ENCODE peak calls at places on chromosomes 2 and 18, in six cellular contexts. Z is mesenchymal stem cell, R is IMR-90, B is neuronal stem cell, H is H1, T is trophoblast cell. P is an unnamed sample. For H3K9me3, the result is how much of the 10 kb centered on the place peaks cover.

GRCh38 chr2:159722580-159722979 is 10.3 kb downstream of the MARCHF7 start:
- DNase-seq in Z (no peak), R (no peak), B (no peak), H (no peak), T (no peak), P (no peak)

GRCh38 chr2:121150713-121151112 is 134.3 kb downstream of the TFCP2L1 start:
- DNase-seq in Z (no peak), R (no peak), B (no peak), H (no peak), T (no peak), P (no peak)

GRCh38 chr18:59033361-59033760 is 106.3 kb upstream of the SEC11C start:
- DNase-seq in Z (peak), R (peak), B (no peak), H (peak), T (peak), P (no peak)

GRCh38 chr18:48777026-48777736 is 173.6 kb downstream of the SMAD7 start:
- DNase-seq in Z (peak), R (peak), B (peak), H (peak), T (peak), P (peak)

GRCh38 chr2:189702071-189702470 is 27.6 kb downstream of the ANKAR start:
- DNase-seq in Z (peak), R (no peak), B (no peak), H (no peak), T (no peak), P (no peak)

GRCh38 chr2:25788457-25788856 is 89.8 kb downstream of the ASXL2 start:
- DNase-seq in Z (no peak), R (no peak), B (no peak), H (no peak), T (no peak), P (no peak)

GRCh38 chr2:99975386-99975785 is 167.0 kb downstream of the AFF3 start:
- DNase-seq in Z (peak), R (peak), B (no peak), H (no peak), T (no peak), P (no peak)

GRCh38 chr2:69278366-69278765 is 108.7 kb downstream of the GFPT1 start:
- DNase-seq in Z (peak), R (peak), B (no peak), H (no peak), T (no peak), P (no peak)

GRCh38 chr2:74181739-74182138 is 3.1 kb upstream of the MOB1A start:
- DNase-seq in Z (no peak), R (no peak), B (no peak), H (no peak), T (no peak), P (no peak)
- H3K23ac ChIP-seq in Z (no peak), R (peak), B (no peak), H (no peak), T (no peak), P (no peak)

DNA sequence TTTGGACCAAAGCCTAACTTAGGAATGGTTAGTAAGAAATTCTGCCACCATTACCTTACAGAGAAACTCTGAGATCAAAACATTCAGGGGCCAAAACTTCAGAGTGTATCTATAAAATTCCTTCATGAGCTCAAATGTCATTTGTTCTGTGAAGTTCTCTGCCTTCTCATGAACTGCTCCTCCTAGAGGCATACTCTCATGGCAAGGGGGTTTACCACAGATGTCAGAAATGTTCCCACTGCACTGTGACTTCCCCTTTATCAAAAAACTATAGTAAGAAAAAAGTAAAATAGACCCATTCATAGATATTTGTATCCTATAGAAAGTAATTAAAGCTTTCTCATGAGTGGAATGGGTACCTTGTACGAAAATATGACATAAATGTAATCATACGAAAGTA is 68.5 kb downstream of the USP40 start:
- DNase-seq in Z (no peak), R (no peak), B (no peak), H (no peak), T (no peak), P (no peak)
- H3K9me3 ChIP-seq in Z (under half), R (under half), B (under half), H (under half), T (under half), P (under half)

DNA sequence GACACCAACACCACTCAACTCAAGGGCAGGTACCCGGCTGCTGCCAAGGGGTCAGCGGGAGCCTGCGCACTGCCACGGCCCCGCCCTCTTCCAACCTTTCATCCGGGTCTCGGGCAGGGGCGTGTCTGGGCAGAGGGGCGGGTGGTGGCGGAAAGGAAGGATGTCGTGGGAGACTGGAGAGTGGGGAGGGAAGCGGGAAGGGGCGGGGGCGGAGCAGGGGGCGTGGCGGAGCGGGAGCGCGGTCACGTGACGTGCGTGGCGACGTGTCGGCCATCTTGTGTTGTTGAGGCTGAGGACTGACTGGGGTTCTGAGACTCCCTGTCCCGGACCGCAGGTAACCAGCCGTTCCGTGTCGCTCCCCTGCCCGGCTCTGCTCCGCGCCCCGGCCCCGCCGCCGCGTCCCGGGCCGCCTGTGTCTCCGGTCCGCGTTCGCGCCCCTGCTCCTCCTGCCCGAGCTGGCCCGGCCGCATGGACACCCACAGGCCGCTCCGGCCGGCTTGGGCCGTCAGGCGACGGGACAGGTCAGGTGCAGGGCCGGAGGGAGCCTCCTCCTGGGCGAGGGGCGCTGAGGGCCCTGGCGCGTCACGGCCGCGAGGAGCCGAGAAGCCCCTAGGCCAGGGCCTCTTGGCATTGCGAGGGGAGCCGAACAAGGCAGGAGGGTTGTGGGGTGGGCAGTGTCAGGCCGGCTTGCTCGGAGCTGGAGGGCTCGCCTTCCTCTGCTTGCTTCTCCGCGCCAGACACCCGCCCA is at the start of gene GIGYF2:
- DNase-seq in Z (peak), R (peak), B (peak), H (peak), T (peak), P (peak)
- H3K23ac ChIP-seq in Z (no peak), R (peak), B (peak), H (no peak), T (no peak), P (no peak)

GRCh38 chr18:56196495-56197225 is 441.7 kb downstream of the TXNL1 start:
- DNase-seq in Z (no peak), R (peak), B (no peak), H (no peak), T (no peak), P (no peak)

GRCh38 chr18:56199580-56200320 is 438.6 kb downstream of the TXNL1 start:
- DNase-seq in Z (no peak), R (no peak), B (no peak), H (no peak), T (no peak), P (no peak)

GRCh38 chr18:56202567-56203136 is 435.7 kb downstream of the TXNL1 start:
- DNase-seq in Z (no peak), R (peak), B (no peak), H (no peak), T (no peak), P (no peak)

GRCh38 chr18:56200381-56200831 is 438.0 kb downstream of the TXNL1 start:
- DNase-seq in Z (peak), R (peak), B (no peak), H (no peak), T (no peak), P (no peak)

GRCh38 chr18:56197460-56197859 is 440.9 kb downstream of the TXNL1 start:
- DNase-seq in Z (no peak), R (no peak), B (no peak), H (no peak), T (no peak), P (no peak)
- H3K9me3 ChIP-seq in Z (under half), R (under half), B (under half), H (under half), T (under half), P (under half)

DNA sequence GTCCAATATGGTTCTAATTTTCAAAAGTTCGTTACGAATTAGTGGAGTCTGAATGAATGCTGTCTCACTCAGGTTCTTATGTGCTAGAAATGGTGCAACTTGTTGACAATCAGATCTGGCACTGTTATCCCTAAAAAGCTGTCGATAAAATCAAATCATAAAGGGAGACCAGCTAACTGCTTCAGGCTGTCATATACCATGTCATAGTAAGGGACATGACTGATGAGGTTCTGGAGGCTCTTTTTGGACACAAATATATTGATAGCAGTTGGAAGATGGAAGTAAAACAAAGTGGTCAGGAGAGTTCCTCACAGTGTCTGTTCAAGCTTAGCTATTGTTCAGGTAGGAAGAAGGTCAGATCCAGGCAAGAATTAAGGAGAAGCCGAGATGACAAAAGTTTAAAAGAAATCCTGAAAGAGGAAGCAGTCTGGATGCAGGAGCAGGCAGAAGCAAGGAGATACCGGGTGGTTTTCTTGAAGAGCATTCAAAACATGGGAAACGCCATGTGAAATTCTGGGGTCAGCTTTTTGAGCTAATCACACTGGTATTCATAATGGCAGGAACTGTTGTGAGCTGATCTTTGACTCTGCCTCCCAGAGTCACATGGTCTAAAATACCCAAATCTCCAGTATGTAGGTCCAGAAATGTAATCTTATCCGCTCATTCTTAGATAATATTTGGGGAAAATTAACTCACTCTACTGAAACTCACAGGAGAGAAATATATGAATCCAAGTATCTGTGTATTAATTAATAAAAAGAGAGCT is 9.4 kb upstream of the CAVIN2 start:
- DNase-seq in Z (no peak), R (no peak), B (no peak), H (no peak), T (no peak), P (no peak)
- H3K23ac ChIP-seq in Z (no peak), R (no peak), B (no peak), H (no peak), T (no peak), P (no peak)

GRCh38 chr2:40746150-40746549 is 294.3 kb upstream of the SLC8A1 start:
- DNase-seq in Z (no peak), R (no peak), B (no peak), H (no peak), T (no peak), P (no peak)
- H3K9me3 ChIP-seq in Z (under half), R (under half), B (under half), H (under half), T (under half), P (under half)

GRCh38 chr18:8375269-8375668 is 234.0 kb upstream of the RAB12 start:
- DNase-seq in Z (no peak), R (no peak), B (no peak), H (no peak), T (peak), P (no peak)
- H3K23ac ChIP-seq in Z (no peak), R (no peak), B (no peak), H (no peak), T (no peak), P (no peak)

DNA sequence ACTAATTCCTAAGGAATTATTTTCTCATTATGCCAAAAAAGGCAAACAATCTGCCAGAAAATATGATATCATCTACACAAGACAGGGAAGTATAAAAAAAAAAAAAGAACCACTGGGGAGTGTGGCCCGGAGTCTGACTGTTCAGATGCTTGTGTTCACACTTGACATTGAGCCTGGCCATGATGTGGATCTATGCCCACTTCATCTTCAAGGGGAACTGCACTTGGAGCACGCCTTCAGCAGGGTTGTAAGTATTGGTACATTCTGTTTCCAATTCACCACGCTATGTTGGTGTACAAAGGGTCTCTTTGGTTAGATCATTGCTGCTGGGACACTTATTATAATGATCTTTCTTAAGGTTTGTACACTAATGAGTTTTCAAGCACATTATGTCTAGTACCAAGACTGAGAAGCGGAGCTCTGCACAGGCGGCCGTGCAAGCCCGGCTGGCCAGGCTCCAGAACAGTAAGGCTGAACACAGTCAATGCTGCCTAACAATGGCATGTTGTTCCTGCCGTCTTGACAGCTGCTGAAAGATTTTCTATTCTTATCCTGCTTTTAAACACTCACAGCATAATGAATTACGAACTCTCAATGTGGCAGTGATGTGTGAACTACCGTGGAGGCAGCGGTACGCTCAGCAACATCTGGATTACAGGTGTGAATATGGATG is 788.4 kb upstream of the SOX11 start:
- DNase-seq in Z (no peak), R (no peak), B (no peak), H (no peak), T (no peak), P (no peak)
- H3K9me3 ChIP-seq in Z (under half), R (under half), B (under half), H (under half), T (under half), P (under half)

GRCh38 chr2:219225350-219225749 is 4.1 kb downstream of the ATG9A start:
- DNase-seq in Z (no peak), R (no peak), B (no peak), H (no peak), T (no peak), P (no peak)

GRCh38 chr2:219228745-219229374 is 576 bp downstream of the ATG9A start:
- DNase-seq in Z (no peak), R (no peak), B (no peak), H (no peak), T (no peak), P (no peak)

GRCh38 chr2:219228026-219228744 is 1.3 kb downstream of the ATG9A start:
- DNase-seq in Z (peak), R (no peak), B (no peak), H (no peak), T (no peak), P (no peak)

GRCh38 chr2:219230201-219230540 is 565 bp downstream of the ANKZF1 start:
- DNase-seq in Z (peak), R (peak), B (no peak), H (peak), T (peak), P (peak)

GRCh38 chr2:219229375-219230200 is at the start of the genes ANKZF1 and ATG9A:
- DNase-seq in Z (peak), R (peak), B (peak), H (peak), T (peak), P (peak)
- H3K23ac ChIP-seq in Z (no peak), R (peak), B (peak), H (no peak), T (no peak), P (no peak)

DNA sequence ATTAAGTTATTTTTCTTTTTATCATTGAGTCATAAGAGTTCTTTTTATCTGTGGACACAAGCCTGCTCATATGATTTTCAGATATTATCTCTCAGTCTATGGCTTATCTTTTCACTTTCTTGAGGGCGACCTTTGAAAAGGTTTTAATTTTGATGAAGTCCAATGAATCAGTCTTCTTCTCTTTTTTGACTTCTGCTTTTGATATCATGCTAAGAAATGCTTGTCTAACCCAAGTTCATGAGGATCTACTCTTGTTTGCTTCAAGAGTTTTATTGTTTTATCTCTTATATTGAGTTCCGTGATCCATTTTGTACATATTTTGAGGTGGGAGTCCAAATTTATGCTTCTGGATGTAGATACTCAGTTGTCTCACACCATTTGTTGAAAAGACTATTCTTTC is 36.5 kb downstream of the PSMD14 start:
- DNase-seq in Z (no peak), R (no peak), B (no peak), H (no peak), T (no peak), P (no peak)
- H3K9me3 ChIP-seq in Z (under half), R (under half), B (under half), H (under half), T (under half), P (under half)

P was measured in H9.